ENCODE peak calls at places on chromosomes 12 and 14, in six cellular contexts. F is mammary epithelial cell; K is RWPE2; Y is stomach; I is astrocyte; W is CD8-positive, alpha-beta T cell. A is an unnamed sample.
A peak's percentile ranks its signal among the peaks of the same experiment; 100 is the strongest.

GRCh38 chr12:33265037-33265436 is 174.6 kb downstream of the SYT10 start:
- DNase-seq in F (no peak), K (no peak), Y (no peak), I (no peak), W (no peak), A (no peak)

GRCh38 chr12:40717576-40717975 is 25.3 kb downstream of the CNTN1 start:
- DNase-seq in F (no peak), K (no peak), Y (no peak), I (no peak), W (no peak), A (no peak)

GRCh38 chr14:94110552-94111181 is at the start of gene IFI27:
- DNase-seq in F (no peak), K (no peak), Y (peak; percentile 79), I (peak; percentile 43), W (no peak), A (peak; percentile 78)

GRCh38 chr12:31017535-31017934 is 56.1 kb upstream of the DDX11 start:
- DNase-seq in F (no peak), K (no peak), Y (no peak), I (no peak), W (no peak), A (no peak)

GRCh38 chr14:39469094-39469710 is 37.0 kb upstream of the FBXO33 start:
- DNase-seq in F (no peak), K (no peak), Y (no peak), I (no peak), W (peak; percentile 14), A (no peak)

GRCh38 chr14:75283884-75284563 is 5.4 kb downstream of the FOS start:
- DNase-seq in F (peak; percentile 32), K (no peak), Y (peak; percentile 60), I (peak; percentile 39), W (no peak), A (no peak)

GRCh38 chr12:107684990-107685359 is 624 bp upstream of the PWP1 start:
- DNase-seq in F (peak; percentile 11), K (no peak), Y (no peak), I (no peak), W (no peak), A (no peak)

GRCh38 chr12:58803893-58804292 is 116.4 kb downstream of the LRIG3 start:
- DNase-seq in F (peak; percentile 80), K (no peak), Y (no peak), I (peak; percentile 97), W (no peak), A (no peak)

GRCh38 chr12:71755146-71755892 is 656 bp downstream of the RAB21 start:
- DNase-seq in F (peak; percentile 67), K (no peak), Y (peak; percentile 46), I (peak; percentile 61), W (peak; percentile 41), A (peak; percentile 46)

GRCh38 chr14:104897286-104898194 is 27.1 kb upstream of the PLD4 start:
- DNase-seq in F (no peak), K (peak; percentile 75), Y (no peak), I (no peak), W (no peak), A (no peak)

GRCh38 chr14:103280278-103280917 is 53.6 kb upstream of the EIF5 start:
- DNase-seq in F (no peak), K (no peak), Y (no peak), I (no peak), W (no peak), A (no peak)

DNA sequence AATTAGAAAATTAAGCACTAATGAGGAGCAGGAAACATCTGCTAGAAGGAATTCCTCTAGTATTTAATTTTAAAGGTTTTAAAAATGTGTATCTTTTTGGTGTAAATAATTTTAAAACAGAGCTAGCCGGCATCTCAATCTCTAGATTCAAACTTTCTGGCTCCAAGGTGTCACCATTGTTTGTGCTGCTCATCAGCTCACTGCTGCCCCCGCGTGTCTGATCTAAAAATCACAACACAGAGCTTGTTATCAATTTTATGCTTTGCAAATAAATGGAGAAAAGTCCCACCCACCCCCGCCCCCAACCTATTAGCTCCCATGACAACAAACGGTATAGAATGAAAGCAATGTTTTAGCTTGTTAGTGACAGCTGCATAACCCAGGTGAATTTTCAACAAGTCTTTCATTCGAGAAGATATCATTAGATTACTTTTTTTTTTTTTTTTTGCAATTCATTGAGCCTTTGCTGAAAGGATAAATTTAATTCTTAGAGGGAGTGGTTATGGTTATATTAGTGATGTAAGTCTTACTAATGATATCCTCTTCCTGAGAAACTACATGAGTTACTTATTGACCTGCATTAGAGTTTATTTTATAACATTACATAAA is 11.3 kb upstream of the ABHD12B start:
- DNase-seq in F (peak; percentile 56), K (no peak), Y (peak; percentile 85), I (peak; percentile 44), W (peak; percentile 85), A (peak; percentile 79)
- H3K4me3 ChIP-seq in F (peak overlapping the region; percentile 41), K (peak overlapping the region; percentile 27), Y (peak overlapping the region; percentile 58), I (peak overlapping the region; percentile 77), W (peak overlapping the region; percentile 98), A (no peak overlapping the region)

DNA sequence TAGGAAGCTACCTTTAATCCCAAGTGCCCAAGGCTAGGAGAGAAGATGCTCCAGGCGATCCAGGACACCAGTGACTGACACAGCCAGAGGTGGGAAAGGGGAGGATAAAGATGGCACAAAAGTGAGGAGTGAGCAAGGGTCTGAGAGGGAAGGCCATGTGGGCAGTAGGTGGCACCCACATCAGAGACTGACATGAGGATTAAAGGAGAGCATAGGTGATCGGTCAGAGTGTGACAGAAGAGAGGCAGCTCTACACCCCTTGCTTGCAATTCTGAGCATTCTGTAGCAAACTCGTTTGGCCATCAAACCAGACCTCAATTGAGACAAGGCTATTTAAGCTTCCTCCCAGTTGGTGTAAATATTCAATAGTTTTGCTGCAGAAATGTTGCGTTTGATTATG is 724 bp upstream of the CD27 start:
- DNase-seq in F (no peak), K (no peak), Y (no peak), I (no peak), W (no peak), A (no peak)
- TF ChIP-seq CTCF in F (no peak), K (no peak), Y (no peak), I (no peak), W (no peak), A (no peak)

GRCh38 chr14:52033131-52033642 is 35.7 kb downstream of the NID2 start:
- DNase-seq in F (peak; percentile 8), K (no peak), Y (no peak), I (peak; percentile 60), W (no peak), A (no peak)

GRCh38 chr14:52031781-52032180 is 37.1 kb downstream of the NID2 start:
- DNase-seq in F (peak; percentile 14), K (no peak), Y (no peak), I (peak; percentile 98), W (no peak), A (no peak)

GRCh38 chr14:52029881-52030280 is 39.0 kb downstream of the NID2 start:
- DNase-seq in F (no peak), K (no peak), Y (no peak), I (no peak), W (no peak), A (no peak)

GRCh38 chr14:52026921-52027320 is 37.6 kb downstream of the RTRAF start:
- DNase-seq in F (no peak), K (no peak), Y (no peak), I (no peak), W (no peak), A (no peak)

GRCh38 chr14:52032196-52032865 is 36.5 kb downstream of the NID2 start:
- DNase-seq in F (no peak), K (no peak), Y (no peak), I (peak; percentile 81), W (no peak), A (no peak)
- H3K27ac ChIP-seq in F (no peak overlapping the region), K (no peak overlapping the region), Y (peak overlapping the region; percentile 54), I (peak overlapping the region; percentile 62), W (no peak overlapping the region), A (peak overlapping the region; percentile 83)

GRCh38 chr12:111100003-111100402 is 179.6 kb upstream of the MYL2 start:
- DNase-seq in F (no peak), K (no peak), Y (no peak), I (no peak), W (no peak), A (no peak)
- H3K4me3 ChIP-seq in F (no peak overlapping the region), K (no peak overlapping the region), Y (no peak overlapping the region), I (no peak overlapping the region), W (no peak overlapping the region), A (no peak overlapping the region)

GRCh38 chr12:120314220-120314619 is 12.1 kb downstream of the SIRT4 start:
- DNase-seq in F (no peak), K (no peak), Y (no peak), I (no peak), W (no peak), A (no peak)
- TF ChIP-seq CTCF in F (peak; percentile 13), K (peak; percentile 21), Y (no peak), I (peak; percentile 23), W (no peak), A (no peak)

DNA sequence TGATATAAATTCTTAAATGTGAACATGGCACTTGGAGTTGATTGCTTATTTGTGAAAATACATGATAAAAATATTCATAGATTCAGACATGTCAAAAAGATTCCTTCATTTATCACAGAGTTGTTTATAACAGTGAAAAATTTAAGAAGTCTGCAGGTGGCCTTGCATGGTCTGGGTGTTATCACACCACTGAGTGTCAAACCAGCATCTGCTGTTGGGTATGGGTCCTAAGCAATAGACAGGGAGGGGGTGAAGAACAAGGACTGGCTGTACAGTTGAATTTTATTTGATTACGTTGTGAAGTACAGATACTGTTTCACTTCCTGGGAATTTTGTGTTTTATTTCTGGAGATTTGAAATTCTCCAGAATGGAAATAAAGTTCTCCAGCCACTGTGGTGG is 180.4 kb upstream of the HIF1A start:
- DNase-seq in F (no peak), K (no peak), Y (no peak), I (no peak), W (no peak), A (no peak)
- H3K27ac ChIP-seq in F (no peak overlapping the region), K (peak overlapping the region; percentile 90), Y (no peak overlapping the region), I (no peak overlapping the region), W (no peak overlapping the region), A (no peak overlapping the region)

GRCh38 chr12:54425696-54426095 is 6.6 kb upstream of the ITGA5 start:
- DNase-seq in F (no peak), K (no peak), Y (no peak), I (no peak), W (no peak), A (no peak)
- H3K4me3 ChIP-seq in F (no peak overlapping the region), K (no peak overlapping the region), Y (no peak overlapping the region), I (no peak overlapping the region), W (no peak overlapping the region), A (no peak overlapping the region)

A was measured in lung.